ENCODE peak calls at places on chromosome 9, in eight cellular contexts. B, Z, E, P, U, N, R and V are unnamed samples.

GRCh38 chr9:131620764-131621520 is 75.6 kb downstream of the PRRT1B start:
- DNase-seq in N (no peak), U (no peak), B (no peak), R (no peak), Z (no peak), E (no peak), P (no peak), V (no peak)

GRCh38 chr9:98438701-98439100 is 183.3 kb upstream of the TBC1D2 start:
- DNase-seq in U (no peak), B (no peak), E (no peak), P (no peak), R (no peak), Z (no peak), N (peak), V (no peak)

GRCh38 chr9:77616191-77616590 is 31.9 kb downstream of the GNA14 start:
- DNase-seq in E (no peak), N (no peak), R (no peak), Z (no peak), P (no peak), U (no peak), B (no peak), V (no peak)

GRCh38 chr9:89418112-89418872 is 79.6 kb downstream of the SEMA4D start:
- DNase-seq in B (no peak), N (no peak), U (no peak), Z (no peak), R (no peak), P (no peak), E (no peak), V (no peak)

GRCh38 chr9:97617939-97618416 is 15.2 kb downstream of the TSTD2 start:
- DNase-seq in E (no peak), Z (no peak), P (no peak), R (no peak), N (no peak), B (no peak), U (no peak), V (no peak)

GRCh38 chr9:127549771-127550170 is 62.3 kb upstream of the STXBP1 start:
- DNase-seq in U (no peak), N (no peak), R (no peak), Z (no peak), B (no peak), P (no peak), E (no peak), V (no peak)

GRCh38 chr9:76905661-76905983 is 292 bp downstream of the PRUNE2 start:
- DNase-seq in N (no peak), R (no peak), Z (no peak), E (no peak), P (no peak), B (no peak), U (no peak), V (no peak)

GRCh38 chr9:91746904-91747303 is 203.1 kb downstream of the ROR2 start:
- DNase-seq in N (no peak), Z (no peak), B (peak), R (no peak), P (no peak), E (no peak), U (no peak), V (no peak)

GRCh38 chr9:37446401-37446800 is 18.8 kb downstream of the ZBTB5 start:
- DNase-seq in Z (no peak), E (no peak), P (no peak), R (no peak), U (no peak), B (no peak), N (no peak), V (no peak)

GRCh38 chr9:113694912-113695900 is 180.9 kb upstream of the ZNF618 start:
- DNase-seq in P (no peak), B (no peak), U (no peak), E (no peak), N (no peak), Z (no peak), R (no peak), V (no peak)

GRCh38 chr9:129237195-129237611 is 59.1 kb upstream of the IER5L start:
- DNase-seq in B (no peak), U (no peak), N (peak), P (no peak), R (peak), Z (peak), E (no peak), V (no peak)

GRCh38 chr9:114218264-114219120 is 63.2 kb downstream of the COL27A1 start:
- DNase-seq in U (no peak), E (no peak), Z (no peak), R (no peak), N (peak), P (no peak), B (no peak), V (no peak)

GRCh38 chr9:90970603-90971002 is 169.0 kb downstream of the SYK start:
- DNase-seq in R (no peak), U (no peak), B (no peak), Z (no peak), N (no peak), E (no peak), P (no peak), V (no peak)